ENCODE peak calls at places on chromosomes 2 and 18, in eight cellular contexts. J, R, H, T, Z, E, W and F are unnamed samples.

GRCh38 chr2:226799976-226800940 is 638 bp upstream of the IRS1 start:
- DNase-seq in J (no peak), R (peak), H (no peak), T (peak), Z (no peak), E (peak), W (no peak), F (no peak)

GRCh38 chr2:150624001-150624401 is 136.5 kb upstream of the RND3 start:
- DNase-seq in J (no peak), R (no peak), H (no peak), T (no peak), Z (no peak), E (no peak), W (no peak), F (peak)

GRCh38 chr2:3487028-3487425 is 32.3 kb downstream of the ADI1 start:
- DNase-seq in J (no peak), R (no peak), H (no peak), T (peak), Z (no peak), E (no peak), W (no peak), F (no peak)

GRCh38 chr2:118065015-118065666 is 23.1 kb upstream of the INSIG2 start:
- DNase-seq in J (no peak), R (no peak), H (no peak), T (no peak), Z (no peak), E (no peak), W (no peak), F (no peak)

GRCh38 chr2:232333361-232334135 is 45.0 kb upstream of the ALPP start:
- DNase-seq in J (no peak), R (no peak), H (no peak), T (no peak), Z (no peak), E (no peak), W (no peak), F (no peak)

GRCh38 chr2:29056452-29056851 is 17.9 kb downstream of the PCARE start:
- DNase-seq in J (no peak), R (no peak), H (no peak), T (no peak), Z (no peak), E (no peak), W (no peak), F (no peak)

GRCh38 chr2:136764397-136765255 is 719 bp upstream of the THSD7B start:
- DNase-seq in J (no peak), R (no peak), H (no peak), T (no peak), Z (no peak), E (no peak), W (no peak), F (peak)

GRCh38 chr18:7681261-7681660 is 114.1 kb downstream of the PTPRM start:
- DNase-seq in J (no peak), R (no peak), H (no peak), T (no peak), Z (no peak), E (no peak), W (no peak), F (no peak)

GRCh38 chr2:188199716-188200128 is 92.0 kb upstream of the GULP1 start:
- DNase-seq in J (no peak), R (peak), H (no peak), T (peak), Z (no peak), E (no peak), W (no peak), F (no peak)

GRCh38 chr2:190578158-190579057 is 43.9 kb upstream of the NEMP2 start:
- DNase-seq in J (peak), R (no peak), H (no peak), T (peak), Z (no peak), E (peak), W (peak), F (no peak)

GRCh38 chr2:55113976-55114564 is 63.8 kb upstream of the RTN4 start:
- DNase-seq in J (no peak), R (no peak), H (peak), T (peak), Z (no peak), E (peak), W (no peak), F (no peak)